ENCODE peak calls at places on chromosome 17, in nine cellular contexts. R is CD4-positive, alpha-beta memory T cell; Q is M059J; W is GM23338; J is HT1080; F is Kasumi-1; L is HFFc6; C is fibroblast of pulmonary artery; B is stimulated activated CD4-positive, alpha-beta T cell treated with anti-CD3 and anti-CD28 coated beads, Interleukin-4, amount 100 ng/mL, for 4 hours. K is an unnamed sample.

GRCh38 chr17:51461578-51462004 is 201.2 kb downstream of the UTP18 start:
- DNase-seq in R (peak), Q (peak), W (peak), J (peak), F (peak), L (peak), C (peak), B (peak), K (peak)

GRCh38 chr17:30517786-30518185 is 40.6 kb downstream of the GOSR1 start:
- DNase-seq in R (no peak), Q (peak), W (no peak), J (no peak), F (no peak), L (peak), C (no peak), B (no peak), K (no peak)

GRCh38 chr17:78364436-78365281 is 4.8 kb upstream of the SOCS3 start:
- DNase-seq in R (no peak), Q (no peak), W (peak), J (no peak), F (no peak), L (no peak), C (no peak), B (no peak), K (no peak)

GRCh38 chr17:77235370-77236080 is 94.8 kb downstream of the SEC14L1 start:
- DNase-seq in R (no peak), Q (peak), W (no peak), J (peak), F (peak), L (peak), C (peak), B (no peak), K (no peak)

GRCh38 chr17:35554668-35555067 is 6.0 kb downstream of the SLFN14 start:
- DNase-seq in R (no peak), Q (no peak), W (no peak), J (peak), F (no peak), L (no peak), C (no peak), B (no peak), K (no peak)

GRCh38 chr17:2909164-2909852 is 113.1 kb downstream of the RAP1GAP2 start:
- DNase-seq in R (no peak), Q (no peak), W (no peak), J (no peak), F (no peak), L (no peak), C (no peak), B (no peak), K (no peak)

GRCh38 chr17:5707482-5707881 is 123.2 kb upstream of the NLRP1 start:
- DNase-seq in R (no peak), Q (no peak), W (no peak), J (no peak), F (no peak), L (no peak), C (no peak), B (no peak), K (no peak)

GRCh38 chr17:82435601-82436583 is 14.7 kb downstream of the CYBC1 start:
- DNase-seq in R (no peak), Q (no peak), W (no peak), J (no peak), F (no peak), L (no peak), C (no peak), B (no peak), K (no peak)

GRCh38 chr17:78407387-78407990 is 29.0 kb downstream of the PGS1 start:
- DNase-seq in R (no peak), Q (no peak), W (no peak), J (no peak), F (no peak), L (no peak), C (no peak), B (no peak), K (no peak)

GRCh38 chr17:56678249-56679144 is 85.0 kb downstream of the NOG start:
- DNase-seq in R (no peak), Q (peak), W (peak), J (no peak), F (no peak), L (no peak), C (no peak), B (no peak), K (no peak)

GRCh38 chr17:13337864-13338371 is 263.8 kb downstream of the HS3ST3A1 start:
- DNase-seq in R (peak), Q (peak), W (peak), J (peak), F (peak), L (peak), C (peak), B (no peak), K (peak)

GRCh38 chr17:35521150-35521549 is 16.3 kb downstream of the SLFN12L start:
- DNase-seq in R (no peak), Q (no peak), W (no peak), J (no peak), F (peak), L (no peak), C (no peak), B (no peak), K (no peak)

GRCh38 chr17:58127846-58128245 is 20.3 kb upstream of the OR4D1 start:
- DNase-seq in R (no peak), Q (no peak), W (no peak), J (no peak), F (no peak), L (no peak), C (no peak), B (no peak), K (no peak)

GRCh38 chr17:42832213-42832933 is 824 bp upstream of the PSME3 start:
- DNase-seq in R (no peak), Q (no peak), W (no peak), J (no peak), F (no peak), L (no peak), C (no peak), B (no peak), K (peak)

GRCh38 chr17:40633871-40634270 is 13.7 kb downstream of the SMARCE1 start:
- DNase-seq in R (no peak), Q (no peak), W (no peak), J (peak), F (no peak), L (no peak), C (no peak), B (no peak), K (no peak)